ENCODE peak calls at places on chromosomes 4 and X, in eight cellular contexts. E is EL, C is AG09319, J is RWPE1, B is nephron progenitor cell, M is cardiac muscle cell, R is retinal pigment epithelial cell, F is HS-27A. G is an unnamed sample.

GRCh38 chr4:6278801-6279197 is 9.1 kb downstream of the WFS1 start:
- DNase-seq in E (no peak), C (no peak), J (no peak), B (no peak), M (no peak), R (no peak), F (no peak), G (no peak)

GRCh38 chr4:54568184-54568583 is 89.6 kb upstream of the KIT start:
- DNase-seq in E (peak; percentile 94), C (no peak), J (peak; percentile 65), B (no peak), M (no peak), R (no peak), F (peak; percentile 68), G (peak; percentile 48)

GRCh38 chrX:71871367-71871766 is 39.3 kb upstream of the NHSL2 start:
- DNase-seq in E (no peak), C (no peak), J (peak; percentile 22), B (no peak), M (no peak), R (peak; percentile 62), F (no peak), G (no peak)

GRCh38 chr4:40197879-40198689 is 1.3 kb downstream of the RHOH start:
- DNase-seq in E (no peak), C (no peak), J (no peak), B (no peak), M (no peak), R (no peak), F (no peak), G (no peak)

GRCh38 chrX:130916636-130917422 is 13.8 kb upstream of the ENOX2 start:
- DNase-seq in E (peak; percentile 45), C (no peak), J (peak; percentile 31), B (peak; percentile 62), M (peak; percentile 70), R (no peak), F (no peak), G (no peak)

GRCh38 chr4:83961575-83961974 is 425.7 kb downstream of the GPAT3 start:
- DNase-seq in E (peak; percentile 34), C (no peak), J (peak; percentile 5), B (no peak), M (no peak), R (no peak), F (no peak), G (no peak)

GRCh38 chr4:3363411-3364141 is 70.8 kb downstream of the RGS12 start:
- DNase-seq in E (no peak), C (no peak), J (no peak), B (no peak), M (no peak), R (no peak), F (no peak), G (no peak)

GRCh38 chr4:37648084-37648817 is 37.9 kb downstream of the RELL1 start:
- DNase-seq in E (peak; percentile 95), C (peak; percentile 86), J (peak; percentile 86), B (peak; percentile 33), M (no peak), R (peak; percentile 85), F (peak; percentile 62), G (peak; percentile 51)

GRCh38 chrX:153781428-153782047 is 697 bp downstream of the SRPK3 start:
- DNase-seq in E (peak; percentile 7), C (no peak), J (no peak), B (no peak), M (no peak), R (no peak), F (no peak), G (no peak)

GRCh38 chr4:138910201-138910913 is 105.2 kb upstream of the NOCT start:
- DNase-seq in E (peak; percentile 20), C (no peak), J (peak; percentile 79), B (no peak), M (no peak), R (peak; percentile 75), F (no peak), G (peak; percentile 68)

GRCh38 chr4:164440196-164440595 is 313.7 kb upstream of the SMIM31 start:
- DNase-seq in E (no peak), C (no peak), J (peak; percentile 64), B (no peak), M (no peak), R (peak; percentile 67), F (peak; percentile 20), G (no peak)

GRCh38 chr4:168604496-168605373 is 107.9 kb downstream of the PALLD start:
- DNase-seq in E (peak; percentile 88), C (no peak), J (peak; percentile 72), B (no peak), M (no peak), R (peak; percentile 97), F (no peak), G (no peak)

GRCh38 chr4:151841107-151841506 is 80.3 kb upstream of the GATB start:
- DNase-seq in E (no peak), C (no peak), J (no peak), B (no peak), M (no peak), R (no peak), F (no peak), G (no peak)

GRCh38 chrX:65821721-65822496 is 154.5 kb downstream of the MSN start:
- DNase-seq in E (no peak), C (no peak), J (no peak), B (no peak), M (peak; percentile 23), R (no peak), F (no peak), G (no peak)

GRCh38 chr4:54677416-54677815 is 19.7 kb downstream of the KIT start:
- DNase-seq in E (no peak), C (no peak), J (no peak), B (no peak), M (no peak), R (no peak), F (no peak), G (no peak)

GRCh38 chr4:95693594-95693993 is 144.8 kb upstream of the UNC5C start:
- DNase-seq in E (no peak), C (no peak), J (no peak), B (no peak), M (no peak), R (no peak), F (no peak), G (no peak)

GRCh38 chrX:136577562-136577961 is 45.5 kb downstream of the VGLL1 start:
- DNase-seq in E (peak; percentile 27), C (no peak), J (peak; percentile 23), B (peak; percentile 33), M (peak; percentile 54), R (no peak), F (peak; percentile 14), G (no peak)

GRCh38 chrX:65871671-65872311 is 168.1 kb downstream of the VSIG4 start:
- DNase-seq in E (no peak), C (no peak), J (peak; percentile 65), B (no peak), M (no peak), R (no peak), F (no peak), G (no peak)

GRCh38 chr4:134160211-134160610 is 41.4 kb downstream of the PABPC4L start:
- DNase-seq in E (no peak), C (no peak), J (no peak), B (no peak), M (no peak), R (no peak), F (no peak), G (no peak)

GRCh38 chr4:93303440-93303839 is 525.1 kb upstream of the ATOH1 start:
- DNase-seq in E (no peak), C (no peak), J (no peak), B (no peak), M (no peak), R (no peak), F (no peak), G (no peak)

GRCh38 chrX:133307637-133308485 is 89.7 kb upstream of the TFDP3 start:
- DNase-seq in E (no peak), C (no peak), J (no peak), B (peak; percentile 25), M (peak; percentile 77), R (no peak), F (no peak), G (no peak)

GRCh38 chr4:27381806-27382205 is 521.2 kb downstream of the STIM2 start:
- DNase-seq in E (no peak), C (no peak), J (no peak), B (no peak), M (no peak), R (no peak), F (no peak), G (peak; percentile 5)

GRCh38 chr4:182975806-182976205 is 58.6 kb upstream of the DCTD start:
- DNase-seq in E (peak; percentile 90), C (peak; percentile 29), J (peak; percentile 75), B (no peak), M (no peak), R (peak; percentile 9), F (peak; percentile 31), G (no peak)

GRCh38 chr4:7383251-7383650 is 51.5 kb downstream of the PSAPL1 start:
- DNase-seq in E (no peak), C (no peak), J (no peak), B (no peak), M (no peak), R (no peak), F (no peak), G (no peak)

G was measured in NCI-H510A.